ENCODE peak calls at places on chromosome 21, in nine cellular contexts. D is H54, N is transverse colon, K is IMR-90, L is prostate gland, V is uterus, A is tibial nerve, F is breast epithelium, W is HCT116. I is an unnamed sample.

GRCh38 chr21:18373631-18374030 is 30.0 kb downstream of the TMPRSS15 start:
- DNase-seq in F (no peak), D (no peak), K (no peak), A (no peak), L (no peak), V (no peak), W (no peak), N (no peak), I (no peak)

GRCh38 chr21:21921410-21922232 is 923.4 kb downstream of the NCAM2 start:
- DNase-seq in A (no peak), N (no peak), F (no peak), L (no peak), V (no peak), W (no peak), D (peak), K (peak), I (no peak)

GRCh38 chr21:42574234-42575027 is 60.8 kb downstream of the SLC37A1 start:
- DNase-seq in W (no peak), K (peak), F (no peak), D (no peak), N (peak), L (no peak), A (no peak), V (peak), I (peak)

GRCh38 chr21:20998456-20998789 is 214 bp downstream of the NCAM2 start:
- DNase-seq in F (no peak), D (no peak), W (no peak), L (no peak), V (no peak), N (no peak), A (no peak), K (no peak), I (no peak)

GRCh38 chr21:38850277-38850951 is 44.7 kb downstream of the ETS2 start:
- DNase-seq in V (no peak), W (no peak), F (no peak), D (no peak), K (no peak), N (no peak), L (no peak), A (no peak), I (no peak)

GRCh38 chr21:38139380-38140168 is 117.2 kb upstream of the KCNJ15 start:
- DNase-seq in W (no peak), A (no peak), K (peak), D (no peak), L (peak), F (peak), V (no peak), N (no peak), I (no peak)

GRCh38 chr21:31008355-31008754 is 29.9 kb downstream of the KRTAP19-8 start:
- DNase-seq in F (no peak), D (no peak), K (no peak), V (no peak), W (no peak), A (no peak), L (no peak), N (no peak), I (no peak)

GRCh38 chr21:38266732-38267131 is 9.9 kb downstream of the KCNJ15 start:
- DNase-seq in K (peak), A (no peak), D (peak), N (no peak), F (no peak), W (no peak), L (no peak), V (no peak), I (no peak)

GRCh38 chr21:31343680-31344480 is at the start of gene TIAM1:
- DNase-seq in F (peak), D (peak), N (peak), A (peak), K (peak), W (no peak), V (no peak), L (peak), I (peak)

GRCh38 chr21:39397651-39398385 is 47.8 kb downstream of the LCA5L start:
- DNase-seq in W (no peak), D (no peak), F (no peak), L (no peak), V (no peak), A (no peak), N (no peak), K (no peak), I (no peak)

GRCh38 chr21:32515869-32516268 is 69.5 kb downstream of the TCP10L start:
- DNase-seq in F (no peak), A (no peak), K (peak), N (no peak), W (no peak), D (no peak), V (no peak), L (no peak), I (no peak)

GRCh38 chr21:17828223-17828622 is 9.1 kb upstream of the C21orf91 start:
- DNase-seq in D (no peak), N (no peak), F (no peak), L (no peak), V (no peak), W (no peak), K (peak), A (no peak), I (no peak)

GRCh38 chr21:42193131-42193671 is 25.7 kb upstream of the ABCG1 start:
- DNase-seq in N (no peak), A (no peak), F (peak), K (no peak), W (no peak), V (no peak), L (no peak), D (no peak), I (no peak)

GRCh38 chr21:42737969-42738590 is 84.7 kb downstream of the PDE9A start:
- DNase-seq in F (peak), L (no peak), W (no peak), K (no peak), D (no peak), V (peak), A (no peak), N (peak), I (peak)

GRCh38 chr21:33622253-33622652 is 19.3 kb downstream of the CRYZL1 start:
- DNase-seq in L (no peak), V (no peak), W (no peak), F (no peak), D (no peak), N (no peak), A (no peak), K (no peak), I (no peak)

GRCh38 chr21:43981151-43981870 is 30.8 kb upstream of the TRAPPC10 start:
- DNase-seq in K (no peak), D (no peak), V (no peak), W (no peak), A (no peak), F (no peak), N (no peak), L (no peak), I (no peak)
- TF ChIP-seq POLR2A in K (no peak), D (no peak), V (no peak), W (no peak), A (no peak), F (no peak), N (no peak), L (no peak), I (no peak)

GRCh38 chr21:15063821-15064575 is 802 bp downstream of the NRIP1 start:
- DNase-seq in V (peak), W (no peak), D (peak), N (peak), K (no peak), A (peak), L (peak), F (peak), I (peak)

GRCh38 chr21:15066231-15066577 is 1.4 kb upstream of the NRIP1 start:
- DNase-seq in V (no peak), L (no peak), F (no peak), N (no peak), W (no peak), D (no peak), A (no peak), K (no peak), I (no peak)

GRCh38 chr21:15063081-15063820 is 1.5 kb downstream of the NRIP1 start:
- DNase-seq in N (no peak), L (no peak), A (no peak), F (no peak), V (no peak), D (no peak), K (peak), W (no peak), I (peak)

GRCh38 chr21:15064576-15065380 is at the start of gene NRIP1:
- DNase-seq in W (no peak), N (peak), F (peak), L (peak), A (peak), D (peak), V (peak), K (peak), I (peak)

DNA sequence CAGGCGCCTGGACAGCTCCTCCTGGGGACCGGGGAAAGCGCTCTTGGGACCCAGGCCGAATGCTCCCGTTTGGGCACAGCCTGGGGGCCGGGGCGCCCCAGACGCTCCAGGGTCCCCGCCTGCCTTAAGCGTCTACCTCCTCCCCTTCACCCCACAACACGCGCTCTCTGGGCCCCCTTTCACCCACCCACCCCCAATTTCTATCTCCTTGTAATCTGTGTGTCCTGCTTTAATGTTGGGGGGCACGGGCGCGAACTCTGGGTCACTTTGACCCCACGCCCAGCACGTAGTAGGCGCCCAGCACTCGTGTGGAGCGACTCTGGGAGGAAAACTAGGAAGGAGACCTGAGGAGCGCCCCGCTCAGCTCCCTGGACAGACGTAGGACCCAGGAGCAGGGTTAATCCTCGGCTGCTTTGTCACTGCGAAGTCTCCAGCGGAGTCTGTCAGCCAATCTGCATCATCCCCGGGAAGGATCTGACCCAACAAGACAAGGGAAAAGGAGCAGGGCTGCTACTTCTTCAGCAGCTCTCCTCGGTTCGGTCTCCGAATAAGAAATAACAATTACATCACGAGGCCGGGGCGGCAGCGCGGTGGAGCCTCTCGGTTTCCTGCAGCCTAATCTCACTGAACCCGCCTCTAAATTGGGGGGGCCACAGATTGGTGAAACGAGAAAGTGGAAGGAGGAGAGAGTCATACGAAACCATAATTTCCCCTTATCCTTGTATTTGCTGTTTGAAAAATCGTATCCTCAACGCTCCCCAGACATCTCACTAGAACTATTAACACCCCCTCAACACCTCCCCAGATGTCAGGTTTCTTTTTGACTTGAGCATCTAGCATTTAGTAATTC is 806 bp upstream of the NRIP1 start:
- DNase-seq in L (peak), K (peak), F (peak), D (peak), N (peak), A (peak), V (peak), W (no peak), I (peak)
- TF ChIP-seq POLR2A in L (peak), K (no peak), F (no peak), D (peak), N (peak), A (peak), V (peak), W (no peak), I (no peak)

DNA sequence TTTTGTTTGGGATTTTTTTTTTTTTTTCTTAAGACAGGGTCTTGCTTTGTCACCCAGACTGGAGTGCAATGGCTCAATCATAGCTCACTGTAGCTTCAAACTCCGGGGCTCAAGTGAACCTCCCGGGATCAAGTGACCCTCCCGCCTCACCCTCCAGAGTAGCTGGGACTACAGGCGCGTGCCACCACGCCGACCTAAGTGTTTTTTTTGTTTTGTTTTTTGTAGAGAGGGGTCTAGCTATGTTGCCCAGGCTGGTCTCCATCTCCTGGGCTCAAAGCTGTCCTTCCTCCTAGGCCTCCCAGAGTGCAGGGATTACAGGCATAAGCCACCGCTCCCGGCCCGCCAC is 776 bp downstream of the HLCS start:
- DNase-seq in F (no peak), A (no peak), D (no peak), N (no peak), W (no peak), K (no peak), L (no peak), V (no peak), I (no peak)
- TF ChIP-seq POLR2A in F (no peak), A (no peak), D (no peak), N (no peak), W (no peak), K (no peak), L (no peak), V (no peak), I (no peak)

GRCh38 chr21:35268261-35268660 is 219.2 kb upstream of the RUNX1 start:
- DNase-seq in D (no peak), L (no peak), A (no peak), N (no peak), F (no peak), K (no peak), V (no peak), W (no peak), I (no peak)
- TF ChIP-seq POLR2A in D (no peak), L (no peak), A (no peak), N (no peak), F (no peak), K (no peak), V (no peak), W (no peak), I (no peak)

GRCh38 chr21:16302851-16303282 is 573.1 kb downstream of the USP25 start:
- DNase-seq in A (peak), F (no peak), W (no peak), N (no peak), K (peak), D (no peak), L (no peak), V (peak), I (peak)
- TF ChIP-seq POLR2A in A (peak), F (no peak), W (no peak), N (no peak), K (no peak), D (no peak), L (no peak), V (no peak), I (no peak)

DNA sequence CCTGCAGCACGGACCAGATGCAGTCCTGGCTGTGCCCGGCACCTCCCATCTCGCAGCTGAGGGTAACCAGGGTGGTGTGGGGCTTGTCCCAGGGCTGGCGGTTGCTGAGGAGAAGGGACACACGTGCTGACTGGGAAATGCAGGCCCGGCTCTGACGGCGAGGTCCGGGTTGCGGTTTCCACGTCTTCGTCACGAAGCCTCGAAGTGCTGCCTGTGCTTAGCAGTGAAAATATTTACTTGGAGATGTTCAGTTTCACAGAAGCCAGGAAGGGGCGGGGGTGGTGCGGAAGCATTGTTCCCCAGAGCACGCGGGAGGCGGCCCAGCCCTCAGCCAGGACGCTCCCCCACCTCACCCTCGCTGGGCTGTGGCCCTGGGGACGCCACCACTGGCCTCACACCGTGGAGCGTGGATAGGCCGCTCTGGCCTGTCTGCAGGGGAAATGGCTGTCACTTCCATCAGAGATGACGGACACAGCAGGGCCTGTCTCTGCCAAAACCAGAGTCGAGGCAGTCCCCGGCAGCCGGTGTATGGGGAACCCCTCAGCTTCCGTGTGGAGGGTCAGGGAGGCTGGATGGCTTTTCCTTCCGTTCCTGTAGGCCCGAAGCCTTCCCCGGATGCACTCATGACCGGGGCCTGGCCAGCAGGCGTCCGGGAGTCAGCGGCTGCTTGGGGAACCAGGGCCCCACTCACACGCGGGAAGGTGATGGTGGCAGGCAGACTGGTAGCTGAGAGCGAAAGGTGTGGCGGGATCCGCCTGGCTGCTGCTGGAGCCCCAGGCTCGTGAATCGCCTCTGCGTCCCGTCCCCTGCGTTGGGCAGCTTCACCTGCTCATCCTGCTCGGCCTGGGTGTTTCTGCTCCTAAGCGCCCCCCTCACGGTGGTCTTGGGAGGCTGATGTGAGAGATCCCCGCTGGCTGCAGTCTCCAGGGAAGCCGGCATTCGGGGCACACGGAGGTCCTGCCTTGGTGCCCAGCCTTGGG is 14.7 kb upstream of the POFUT2 start:
- DNase-seq in K (no peak), F (no peak), L (no peak), N (peak), A (peak), W (no peak), D (no peak), V (peak), I (peak)
- TF ChIP-seq POLR2A in K (no peak), F (no peak), L (no peak), N (no peak), A (no peak), W (no peak), D (no peak), V (peak), I (no peak)

GRCh38 chr21:43787180-43787533 is 2.2 kb upstream of the RRP1 start:
- DNase-seq in W (no peak), L (no peak), D (no peak), N (no peak), V (no peak), F (no peak), A (no peak), K (no peak), I (no peak)

GRCh38 chr21:43790053-43790524 is 712 bp downstream of the RRP1 start:
- DNase-seq in W (no peak), F (no peak), L (no peak), N (no peak), K (no peak), V (no peak), D (no peak), A (no peak), I (no peak)

GRCh38 chr21:43792406-43792805 is 3.0 kb downstream of the RRP1 start:
- DNase-seq in A (no peak), K (no peak), V (no peak), W (no peak), N (no peak), F (no peak), D (no peak), L (no peak), I (no peak)

GRCh38 chr21:43786423-43787179 is 2.8 kb upstream of the RRP1 start:
- DNase-seq in K (no peak), W (no peak), L (no peak), D (no peak), N (no peak), V (no peak), F (no peak), A (no peak), I (no peak)

DNA sequence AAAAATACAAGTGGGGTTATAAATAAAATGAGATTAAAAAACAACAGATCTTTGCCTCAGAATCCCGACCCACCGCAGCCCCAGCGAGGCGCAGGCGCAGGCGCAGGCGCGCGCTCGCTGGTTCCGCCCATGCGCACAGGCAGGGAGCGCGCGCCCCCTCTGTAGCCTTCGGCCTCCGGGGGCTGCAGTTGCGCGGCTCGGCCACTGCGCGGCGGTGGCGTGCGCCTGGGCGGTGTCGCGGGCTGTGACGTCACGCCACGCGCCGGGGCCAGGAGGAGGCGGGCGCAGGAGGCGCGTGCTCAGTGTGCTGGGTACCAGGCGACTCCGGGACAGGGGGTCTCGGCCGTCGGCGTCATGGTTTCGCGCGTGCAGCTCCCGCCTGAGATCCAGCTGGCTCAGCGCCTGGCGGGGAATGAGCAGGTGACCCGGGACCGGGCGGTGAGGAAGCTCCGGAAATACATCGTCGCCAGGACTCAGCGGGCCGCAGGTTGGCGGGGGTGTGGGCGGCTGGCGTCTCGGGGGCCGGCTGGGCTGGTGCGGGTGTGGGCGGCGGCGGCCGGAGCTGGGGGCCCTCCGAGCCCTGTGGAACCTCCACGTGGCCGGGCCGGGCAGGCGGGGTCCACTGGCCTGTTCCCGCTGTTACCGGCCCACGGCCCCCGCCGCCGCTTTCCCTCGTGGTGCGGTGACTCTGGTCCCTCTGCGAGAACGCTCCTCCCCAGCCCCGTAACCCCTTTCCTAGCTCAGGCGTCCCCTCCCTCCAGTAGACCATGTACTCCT is at the start of gene RRP1:
- DNase-seq in F (peak), V (peak), K (peak), A (peak), W (peak), D (peak), N (peak), L (peak), I (peak)
- TF ChIP-seq POLR2A in F (peak), V (peak), K (peak), A (peak), W (peak), D (peak), N (peak), L (peak), I (no peak)

DNA sequence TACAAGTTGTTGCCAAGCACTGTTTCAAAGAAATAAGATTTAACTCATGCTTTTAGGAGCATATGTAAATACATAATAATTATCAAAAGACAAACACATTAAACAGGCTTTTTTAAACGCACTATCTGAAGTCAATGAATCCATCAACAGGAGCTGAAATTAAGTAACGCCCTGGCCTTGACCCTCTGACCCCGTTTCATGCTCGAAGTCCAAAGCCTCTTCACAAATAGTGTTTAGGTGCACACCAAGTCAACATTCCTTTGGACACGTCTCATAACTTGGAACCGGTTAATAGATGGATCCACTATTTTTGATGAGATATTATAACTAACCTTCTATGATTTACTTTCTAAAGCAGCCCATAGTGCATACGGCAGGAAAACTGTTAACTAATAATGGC is 209.3 kb downstream of the GABPA start:
- DNase-seq in V (no peak), W (no peak), F (no peak), L (no peak), K (no peak), D (no peak), A (no peak), N (no peak), I (no peak)
- TF ChIP-seq POLR2A in V (no peak), W (no peak), F (no peak), L (no peak), K (no peak), D (no peak), A (no peak), N (no peak), I (no peak)